ENCODE peak calls at places on chromosomes 11 and 22, in ten cellular contexts. O is neuronal stem cell; H is breast epithelium; S is uterus; G is endothelial cell of umbilical vein; M is spleen; U is thoracic aorta; R is HAP-1; C is CD4-positive, CD25-positive, alpha-beta regulatory T cell; A is psoas muscle. E is an unnamed sample.
A peak's percentile ranks its signal among the peaks of the same experiment; 100 is the strongest.

GRCh38 chr11:8989411-8989810 is 14.4 kb downstream of the NRIP3 start:
- DNase-seq in O (no peak), H (no peak), S (no peak), G (no peak), M (no peak), U (no peak), R (no peak), C (no peak), A (no peak), E (no peak)

GRCh38 chr11:130442728-130443127 is 5.7 kb upstream of the ADAMTS15 start:
- DNase-seq in O (no peak), H (no peak), S (peak; percentile 54), G (no peak), M (no peak), U (no peak), R (no peak), C (no peak), A (no peak), E (no peak)

GRCh38 chr11:3043315-3043871 is 13.8 kb downstream of the CARS1 start:
- DNase-seq in O (no peak), H (peak; percentile 72), S (peak; percentile 42), G (no peak), M (peak; percentile 64), U (peak; percentile 69), R (no peak), C (no peak), A (peak; percentile 97), E (no peak)

GRCh38 chr11:11810764-11811726 is 30.7 kb upstream of the USP47 start:
- DNase-seq in O (no peak), H (no peak), S (no peak), G (no peak), M (no peak), U (no peak), R (no peak), C (no peak), A (no peak), E (no peak)

GRCh38 chr11:47924184-47924671 is 56.1 kb upstream of the PTPRJ start:
- DNase-seq in O (no peak), H (peak; percentile 60), S (no peak), G (peak; percentile 35), M (peak; percentile 17), U (no peak), R (no peak), C (no peak), A (no peak), E (peak; percentile 55)

GRCh38 chr11:47477323-47477722 is 28.4 kb upstream of the RAPSN start:
- DNase-seq in O (no peak), H (no peak), S (no peak), G (peak; percentile 67), M (no peak), U (no peak), R (no peak), C (no peak), A (no peak), E (no peak)

GRCh38 chr11:57680552-57680874 is 12.6 kb downstream of the ZDHHC5 start:
- DNase-seq in O (no peak), H (no peak), S (no peak), G (peak; percentile 16), M (no peak), U (no peak), R (no peak), C (no peak), A (no peak), E (no peak)

GRCh38 chr22:26658671-26659478 is 1.5 kb downstream of the MIAT start:
- DNase-seq in O (peak; percentile 72), H (no peak), S (peak; percentile 55), G (peak; percentile 52), M (peak; percentile 90), U (peak; percentile 57), R (peak; percentile 80), C (peak; percentile 48), A (peak; percentile 71), E (peak; percentile 59)

GRCh38 chr11:87236368-87236767 is 198.6 kb downstream of the TMEM135 start:
- DNase-seq in O (no peak), H (no peak), S (no peak), G (peak; percentile 73), M (no peak), U (no peak), R (no peak), C (no peak), A (no peak), E (no peak)

GRCh38 chr11:75565916-75566762 is 4.1 kb downstream of the SERPINH1 start:
- DNase-seq in O (no peak), H (no peak), S (no peak), G (no peak), M (no peak), U (no peak), R (no peak), C (no peak), A (no peak), E (no peak)

GRCh38 chr11:11461473-11461872 is 108.4 kb upstream of the CSNK2A3 start:
- DNase-seq in O (no peak), H (no peak), S (no peak), G (no peak), M (no peak), U (no peak), R (no peak), C (no peak), A (peak; percentile 74), E (no peak)

GRCh38 chr11:95345243-95345642 is 114.2 kb upstream of the SESN3 start:
- DNase-seq in O (no peak), H (no peak), S (no peak), G (no peak), M (no peak), U (no peak), R (no peak), C (no peak), A (no peak), E (no peak)

GRCh38 chr22:47539374-47539773 is 776.9 kb downstream of the TBC1D22A start:
- DNase-seq in O (no peak), H (no peak), S (no peak), G (no peak), M (no peak), U (no peak), R (no peak), C (no peak), A (no peak), E (peak; percentile 9)

GRCh38 chr22:47535681-47536080 is 773.2 kb downstream of the TBC1D22A start:
- DNase-seq in O (no peak), H (no peak), S (no peak), G (no peak), M (no peak), U (no peak), R (no peak), C (no peak), A (no peak), E (no peak)

GRCh38 chr22:47540011-47540410 is 777.6 kb downstream of the TBC1D22A start:
- DNase-seq in O (no peak), H (no peak), S (no peak), G (no peak), M (no peak), U (no peak), R (no peak), C (no peak), A (no peak), E (no peak)

GRCh38 chr22:47534150-47535133 is 772.0 kb downstream of the TBC1D22A start:
- DNase-seq in O (no peak), H (no peak), S (no peak), G (no peak), M (no peak), U (no peak), R (no peak), C (no peak), A (no peak), E (no peak)
- H3K9me3 ChIP-seq in O (peaks cover 43% of the 10 kb centered on the region), H (no peaks in the 10 kb centered on the region), S (no peaks in the 10 kb centered on the region), G (peaks cover 4% of the 10 kb centered on the region), M (no peaks in the 10 kb centered on the region), U (no peaks in the 10 kb centered on the region), R (no peaks in the 10 kb centered on the region), C (no peaks in the 10 kb centered on the region), A (no peaks in the 10 kb centered on the region), E (no peaks in the 10 kb centered on the region)

GRCh38 chr11:123560001-123560400 is 94.4 kb downstream of the SCN3B start:
- DNase-seq in O (no peak), H (no peak), S (peak; percentile 45), G (no peak), M (no peak), U (no peak), R (no peak), C (peak; percentile 24), A (peak; percentile 81), E (no peak)

GRCh38 chr11:123562166-123562565 is 92.3 kb downstream of the SCN3B start:
- DNase-seq in O (no peak), H (no peak), S (no peak), G (no peak), M (no peak), U (no peak), R (no peak), C (no peak), A (no peak), E (no peak)

GRCh38 chr11:123562829-123563228 is 91.6 kb downstream of the SCN3B start:
- DNase-seq in O (no peak), H (no peak), S (no peak), G (no peak), M (no peak), U (no peak), R (no peak), C (no peak), A (no peak), E (no peak)

GRCh38 chr11:123559418-123559817 is 95.0 kb downstream of the SCN3B start:
- DNase-seq in O (no peak), H (no peak), S (no peak), G (no peak), M (no peak), U (no peak), R (no peak), C (no peak), A (no peak), E (no peak)

GRCh38 chr11:123561046-123561781 is 93.2 kb downstream of the SCN3B start:
- DNase-seq in O (no peak), H (no peak), S (peak; percentile 65), G (no peak), M (no peak), U (no peak), R (peak; percentile 39), C (no peak), A (no peak), E (no peak)
- H3K4me3 ChIP-seq in O (no peak overlapping the region), H (peak overlapping the region; percentile 56), S (peak overlapping the region; percentile 30), G (no peak overlapping the region), M (no peak overlapping the region), U (peak overlapping the region; percentile 59), R (no peak overlapping the region), C (no peak overlapping the region), A (no peak overlapping the region), E (no peak overlapping the region)

DNA sequence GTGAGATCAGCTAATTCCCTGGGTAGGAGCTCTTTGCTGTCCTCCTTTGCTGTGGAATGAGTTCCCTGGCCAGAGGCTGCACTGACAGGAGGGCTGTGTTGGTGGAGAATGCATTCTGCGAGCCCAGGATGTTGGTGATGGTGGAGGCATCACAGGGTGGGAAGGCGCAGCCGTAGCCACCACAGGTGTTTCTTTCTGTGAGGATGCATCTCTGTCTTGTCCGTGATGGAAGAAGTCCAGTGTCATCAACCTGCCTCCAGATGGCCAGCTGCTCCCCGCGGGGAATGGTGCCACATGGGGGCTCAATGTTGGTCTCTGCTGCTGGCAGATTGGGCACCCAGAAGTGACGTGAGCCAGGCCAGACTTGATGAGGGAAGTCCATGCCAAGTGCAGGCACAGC is 972.1 kb downstream of the TBC1D22A start:
- DNase-seq in O (no peak), H (no peak), S (no peak), G (no peak), M (no peak), U (no peak), R (no peak), C (no peak), A (no peak), E (no peak)
- H3K9me3 ChIP-seq in O (peaks cover 6% of the 10 kb centered on the region), H (no peaks in the 10 kb centered on the region), S (no peaks in the 10 kb centered on the region), G (peaks cover 14% of the 10 kb centered on the region), M (no peaks in the 10 kb centered on the region), U (no peaks in the 10 kb centered on the region), R (no peaks in the 10 kb centered on the region), C (no peaks in the 10 kb centered on the region), A (peaks cover 6% of the 10 kb centered on the region), E (peaks cover 2% of the 10 kb centered on the region)

GRCh38 chr11:119341222-119342022 is 739 bp upstream of the C1QTNF5 start:
- DNase-seq in O (no peak), H (no peak), S (no peak), G (no peak), M (peak; percentile 84), U (no peak), R (no peak), C (no peak), A (no peak), E (no peak)
- H3K4me3 ChIP-seq in O (no peak overlapping the region), H (peak overlapping the region; percentile 87), S (no peak overlapping the region), G (peak overlapping the region; percentile 1), M (no peak overlapping the region), U (peak overlapping the region; percentile 91), R (no peak overlapping the region), C (no peak overlapping the region), A (peak overlapping the region; percentile 76), E (no peak overlapping the region)

E was measured in lung.